ENCODE peak calls at places on chromosomes 13 and 19, in seven cellular contexts. N, F, B, Z, G, P and Y are unnamed samples.

GRCh38 chr13:99351772-99352171 is 44.6 kb upstream of the GPR183 start:
- ATAC-seq in N (no peak), F (no peak), B (no peak), Z (no peak), G (no peak), P (no peak), Y (no peak)

GRCh38 chr13:101959016-101959415 is 442.8 kb downstream of the FGF14 start:
- ATAC-seq in N (no peak), F (no peak), B (no peak), Z (no peak), G (no peak), P (no peak), Y (no peak)

GRCh38 chr19:15243236-15243957 is 11.1 kb upstream of the EPHX3 start:
- ATAC-seq in N (no peak), F (no peak), B (no peak), Z (no peak), G (no peak), P (no peak), Y (no peak)

GRCh38 chr19:39133431-39134270 is 8.1 kb downstream of the PAK4 start:
- ATAC-seq in N (no peak), F (peak; percentile 78), B (peak; percentile 37), Z (no peak), G (peak; percentile 75), P (peak; percentile 76), Y (no peak)

GRCh38 chr19:18326772-18327171 is 3.9 kb upstream of the LSM4 start:
- ATAC-seq in N (no peak), F (no peak), B (no peak), Z (no peak), G (no peak), P (no peak), Y (no peak)

GRCh38 chr13:106385669-106386068 is 149.8 kb downstream of the EFNB2 start:
- ATAC-seq in N (no peak), F (no peak), B (no peak), Z (no peak), G (no peak), P (no peak), Y (no peak)

GRCh38 chr13:35817642-35818576 is 313.3 kb downstream of the DCLK1 start:
- ATAC-seq in N (no peak), F (no peak), B (peak; percentile 38), Z (peak; percentile 53), G (no peak), P (no peak), Y (peak; percentile 84)

GRCh38 chr13:28337196-28338045 is 157.5 kb downstream of the FLT1 start:
- ATAC-seq in N (no peak), F (no peak), B (peak; percentile 32), Z (peak; percentile 45), G (no peak), P (no peak), Y (peak; percentile 48)

GRCh38 chr19:14091885-14092462 is 1.4 kb upstream of the SAMD1 start:
- ATAC-seq in N (no peak), F (no peak), B (peak; percentile 2), Z (peak; percentile 0), G (no peak), P (no peak), Y (no peak)

GRCh38 chr13:112012004-112012704 is 54.8 kb upstream of the SOX1 start:
- ATAC-seq in N (no peak), F (no peak), B (no peak), Z (no peak), G (peak; percentile 95), P (no peak), Y (no peak)

DNA sequence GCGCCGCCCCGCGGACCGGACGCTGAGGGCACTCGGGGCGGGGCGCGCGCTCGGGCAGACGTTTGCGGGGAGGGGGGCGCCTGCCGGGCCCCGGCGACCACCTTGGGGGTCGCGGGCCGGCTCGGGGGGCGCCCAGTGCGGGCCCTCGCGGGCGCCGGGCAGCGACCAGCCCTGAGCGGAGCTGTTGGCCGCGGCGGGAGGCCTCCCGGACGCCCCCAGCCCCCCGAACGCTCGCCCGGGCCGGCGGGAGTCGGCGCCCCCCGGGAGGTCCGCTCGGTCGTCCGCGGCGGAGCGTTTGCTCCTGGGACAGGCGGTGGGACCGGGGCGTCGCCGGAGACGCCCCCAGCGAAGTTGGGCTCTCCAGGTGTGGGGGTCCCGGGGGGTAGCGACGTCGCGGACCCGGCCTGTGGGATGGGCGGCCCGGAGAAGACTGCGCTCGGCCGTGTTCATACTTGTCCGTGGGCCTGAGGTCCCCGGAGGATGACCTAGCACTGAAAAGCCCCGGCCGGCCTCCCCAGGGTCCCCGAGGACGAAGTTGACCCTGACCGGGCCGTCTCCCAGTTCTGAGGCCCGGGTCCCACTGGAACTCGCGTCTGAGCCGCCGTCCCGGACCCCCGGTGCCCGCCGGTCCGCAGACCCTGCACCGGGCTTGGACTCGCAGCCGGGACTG is 620 bp downstream of the STK11 start:
- ATAC-seq in N (no peak), F (no peak), B (no peak), Z (no peak), G (no peak), P (no peak), Y (no peak)
- H3K27ac ChIP-seq in N (peak overlapping the region; percentile 95), F (peak overlapping the region; percentile 76), B (peak overlapping the region; percentile 81), Z (peak overlapping the region; percentile 89), G (peak overlapping the region; percentile 71), P (peak overlapping the region; percentile 36), Y (peak overlapping the region; percentile 87)

GRCh38 chr13:98265669-98266551 is 88.8 kb upstream of the RNF113B start:
- ATAC-seq in N (no peak), F (peak; percentile 92), B (peak; percentile 50), Z (peak; percentile 20), G (peak; percentile 37), P (peak; percentile 92), Y (no peak)
- H3K27ac ChIP-seq in N (no peak overlapping the region), F (peak overlapping the region; percentile 62), B (no peak overlapping the region), Z (no peak overlapping the region), G (no peak overlapping the region), P (peak overlapping the region; percentile 52), Y (no peak overlapping the region)

DNA sequence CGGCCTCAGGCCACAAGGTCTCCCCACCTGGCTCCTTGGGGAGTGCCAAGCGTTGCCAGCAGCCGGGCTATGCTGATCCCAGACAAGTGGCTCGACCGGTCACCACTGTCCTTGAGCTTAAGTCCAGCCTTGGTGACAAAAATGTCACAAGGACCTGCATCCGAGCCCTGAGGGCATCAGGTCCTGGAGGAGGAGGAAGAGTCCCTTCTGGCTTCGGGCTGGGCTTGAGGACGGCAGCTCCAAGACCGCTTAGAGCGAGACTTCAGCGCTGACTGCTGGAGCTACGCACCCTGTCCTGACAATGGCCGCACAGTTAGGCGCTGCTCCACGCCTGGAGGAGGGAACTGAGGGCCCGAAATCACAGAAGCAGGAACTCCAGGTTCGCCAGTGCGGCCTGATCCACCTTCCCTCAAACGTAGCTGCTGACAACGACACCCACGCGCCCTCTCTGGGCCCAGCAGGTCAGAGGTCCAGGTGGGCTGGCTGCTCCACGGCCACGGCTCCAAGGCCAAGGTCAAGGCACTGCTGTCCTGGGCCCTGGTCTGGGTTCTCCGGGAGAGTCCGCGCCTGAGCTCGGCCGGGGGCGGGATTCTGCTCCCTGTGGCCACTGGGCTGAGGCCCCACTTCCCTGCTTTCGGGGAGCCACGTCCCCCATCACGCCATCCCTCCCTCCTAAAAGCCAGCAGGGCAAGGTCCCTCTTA is 7.0 kb downstream of the SBNO2 start:
- ATAC-seq in N (no peak), F (no peak), B (no peak), Z (no peak), G (peak; percentile 59), P (no peak), Y (no peak)
- H3K27ac ChIP-seq in N (no peak overlapping the region), F (no peak overlapping the region), B (no peak overlapping the region), Z (no peak overlapping the region), G (peak overlapping the region; percentile 76), P (no peak overlapping the region), Y (no peak overlapping the region)

DNA sequence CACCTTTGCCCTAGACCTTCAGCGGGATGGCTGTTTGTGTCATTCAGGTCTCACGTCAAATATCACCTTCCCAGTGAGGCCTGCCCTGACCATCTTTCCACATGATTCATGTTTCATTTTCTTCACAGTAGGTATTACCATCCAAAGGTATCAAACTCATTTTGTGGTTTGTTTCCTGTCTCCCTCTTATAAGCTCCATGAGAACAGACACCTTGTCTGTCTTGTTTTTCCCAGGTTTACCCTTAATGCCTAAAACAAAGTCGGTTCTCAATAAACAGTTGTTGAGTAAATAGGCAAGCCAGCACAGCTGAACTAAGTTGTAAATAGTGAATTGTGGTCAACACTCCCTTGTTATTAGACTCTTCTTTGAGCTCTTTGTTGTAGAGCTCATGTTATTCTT is 122.6 kb upstream of the GJB6 start:
- ATAC-seq in N (no peak), F (no peak), B (no peak), Z (no peak), G (no peak), P (no peak), Y (no peak)
- H3K27ac ChIP-seq in N (no peak overlapping the region), F (no peak overlapping the region), B (no peak overlapping the region), Z (no peak overlapping the region), G (no peak overlapping the region), P (no peak overlapping the region), Y (no peak overlapping the region)

DNA sequence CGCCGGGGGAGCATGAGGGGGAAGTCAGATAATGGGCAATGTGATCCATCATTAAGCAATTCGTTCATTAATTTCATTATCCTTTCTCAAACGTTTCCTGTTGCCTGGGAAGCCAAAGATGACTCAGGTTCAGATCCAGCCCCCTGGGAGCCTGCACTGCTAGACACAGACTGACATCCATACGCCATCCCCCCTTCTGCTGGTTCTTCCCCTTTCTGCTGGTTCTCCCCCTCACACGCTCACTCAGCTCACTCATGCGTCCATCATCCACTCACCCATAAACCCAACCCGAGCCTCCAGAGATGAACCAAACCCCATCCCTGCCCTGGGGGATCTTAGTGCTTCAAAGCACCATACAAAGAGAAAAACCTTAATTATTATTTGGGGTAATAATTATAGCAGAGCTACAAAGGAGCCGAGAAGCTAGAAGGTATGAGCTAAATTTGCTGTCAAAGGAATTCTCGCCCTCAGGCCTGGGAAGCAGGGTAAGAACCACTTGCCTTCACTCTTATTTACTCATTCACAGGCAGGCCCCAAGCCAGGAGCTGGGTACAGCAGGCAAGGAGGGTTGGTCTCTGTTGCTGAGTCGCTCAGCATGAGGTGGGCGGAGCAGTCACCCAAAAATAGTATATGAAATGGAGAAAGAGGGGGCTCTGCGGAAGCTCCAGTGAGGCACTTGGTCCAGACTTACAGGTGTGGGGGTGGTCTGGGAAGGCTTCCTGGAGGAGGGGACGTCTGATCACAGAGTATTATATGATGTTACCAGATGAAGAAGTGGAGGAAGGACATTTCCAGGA is 7.0 kb upstream of the ZNF444 start:
- ATAC-seq in N (no peak), F (no peak), B (no peak), Z (no peak), G (peak; percentile 67), P (no peak), Y (no peak)
- H3K27ac ChIP-seq in N (no peak overlapping the region), F (no peak overlapping the region), B (no peak overlapping the region), Z (no peak overlapping the region), G (peak overlapping the region; percentile 65), P (no peak overlapping the region), Y (no peak overlapping the region)

GRCh38 chr13:29579094-29579493 is 16.4 kb downstream of the SLC7A1 start:
- ATAC-seq in N (no peak), F (no peak), B (no peak), Z (no peak), G (no peak), P (no peak), Y (no peak)

GRCh38 chr13:29581666-29582065 is 13.8 kb downstream of the SLC7A1 start:
- ATAC-seq in N (no peak), F (no peak), B (no peak), Z (no peak), G (no peak), P (no peak), Y (no peak)

GRCh38 chr13:29583073-29583785 is 12.3 kb downstream of the SLC7A1 start:
- ATAC-seq in N (no peak), F (no peak), B (no peak), Z (no peak), G (no peak), P (no peak), Y (no peak)

GRCh38 chr13:29578300-29579048 is 17.0 kb downstream of the SLC7A1 start:
- ATAC-seq in N (no peak), F (peak; percentile 35), B (peak; percentile 44), Z (peak; percentile 21), G (no peak), P (peak; percentile 27), Y (peak; percentile 29)

GRCh38 chr13:29582171-29582570 is 13.3 kb downstream of the SLC7A1 start:
- ATAC-seq in N (no peak), F (peak; percentile 43), B (peak; percentile 68), Z (peak; percentile 85), G (no peak), P (peak; percentile 25), Y (no peak)
- H3K27ac ChIP-seq in N (no peak overlapping the region), F (no peak overlapping the region), B (no peak overlapping the region), Z (no peak overlapping the region), G (no peak overlapping the region), P (no peak overlapping the region), Y (no peak overlapping the region)